ENCODE peak calls at places on chromosomes 13 and 19, in eight cellular contexts. V, Y, J, K, D, B, P and Q are unnamed samples.

GRCh38 chr13:40275636-40276035 is 390.8 kb downstream of the FOXO1 start:
- DNase-seq in V (peak; percentile 12), Y (no peak), J (no peak), K (no peak), D (no peak), B (no peak), P (no peak), Q (no peak)

GRCh38 chr13:29756506-29756905 is 93.9 kb downstream of the UBL3 start:
- DNase-seq in V (no peak), Y (no peak), J (no peak), K (no peak), D (no peak), B (no peak), P (no peak), Q (no peak)

GRCh38 chr19:55076321-55076720 is 652 bp downstream of the EPS8L1 start:
- DNase-seq in V (no peak), Y (no peak), J (no peak), K (no peak), D (no peak), B (no peak), P (no peak), Q (no peak)

GRCh38 chr19:45924891-45925447 is 10.4 kb upstream of the NANOS2 start:
- DNase-seq in V (no peak), Y (no peak), J (no peak), K (no peak), D (no peak), B (no peak), P (no peak), Q (no peak)

GRCh38 chr13:33676700-33677048 is 141.3 kb upstream of the RFC3 start:
- DNase-seq in V (peak; percentile 69), Y (peak; percentile 41), J (no peak), K (peak; percentile 10), D (peak; percentile 68), B (peak; percentile 30), P (peak; percentile 84), Q (no peak)

GRCh38 chr13:109243311-109243951 is 543.0 kb downstream of the IRS2 start:
- DNase-seq in V (peak; percentile 69), Y (no peak), J (no peak), K (peak; percentile 51), D (peak; percentile 31), B (no peak), P (no peak), Q (no peak)

GRCh38 chr19:7720351-7720750 is 11.6 kb downstream of the CLEC4G start:
- DNase-seq in V (no peak), Y (no peak), J (no peak), K (no peak), D (no peak), B (no peak), P (no peak), Q (no peak)

GRCh38 chr19:46080561-46080960 is 39.8 kb upstream of the IGFL4 start:
- DNase-seq in V (peak; percentile 69), Y (no peak), J (no peak), K (no peak), D (peak; percentile 36), B (no peak), P (peak; percentile 18), Q (peak; percentile 16)

GRCh38 chr19:29098863-29099481 is 114.0 kb downstream of the UQCRFS1 start:
- DNase-seq in V (peak; percentile 91), Y (no peak), J (no peak), K (peak; percentile 83), D (no peak), B (peak; percentile 36), P (peak; percentile 33), Q (no peak)

GRCh38 chr19:57559404-57560025 is at the start of gene ZNF550:
- DNase-seq in V (peak; percentile 94), Y (peak; percentile 91), J (peak; percentile 79), K (peak; percentile 50), D (peak; percentile 97), B (peak; percentile 93), P (peak; percentile 92), Q (peak; percentile 68)

GRCh38 chr13:32056316-32056715 is 24.7 kb downstream of the FRY start:
- DNase-seq in V (no peak), Y (no peak), J (no peak), K (no peak), D (no peak), B (no peak), P (no peak), Q (no peak)

GRCh38 chr13:106102776-106103175 is 432.7 kb downstream of the EFNB2 start:
- DNase-seq in V (no peak), Y (no peak), J (no peak), K (no peak), D (no peak), B (no peak), P (no peak), Q (no peak)

GRCh38 chr19:6524326-6524725 is 6.5 kb upstream of the TNFSF9 start:
- DNase-seq in V (no peak), Y (no peak), J (no peak), K (no peak), D (no peak), B (no peak), P (no peak), Q (no peak)

GRCh38 chr19:10998045-10998533 is 37.3 kb downstream of the SMARCA4 start:
- DNase-seq in V (peak; percentile 24), Y (no peak), J (no peak), K (peak; percentile 34), D (no peak), B (no peak), P (no peak), Q (peak; percentile 16)

GRCh38 chr13:46339035-46339666 is 47.9 kb downstream of the RUBCNL start:
- DNase-seq in V (no peak), Y (no peak), J (no peak), K (no peak), D (no peak), B (no peak), P (peak; percentile 13), Q (peak; percentile 86)

GRCh38 chr13:34750078-34750703 is 191.9 kb upstream of the NBEA start:
- DNase-seq in V (no peak), Y (no peak), J (no peak), K (no peak), D (peak; percentile 51), B (peak; percentile 26), P (peak; percentile 36), Q (no peak)

GRCh38 chr13:25380082-25380481 is 8.3 kb downstream of the ATP8A2 start:
- DNase-seq in V (no peak), Y (no peak), J (no peak), K (no peak), D (no peak), B (no peak), P (no peak), Q (no peak)

GRCh38 chr19:7731615-7732014 is 295 bp downstream of the CLEC4G start:
- DNase-seq in V (no peak), Y (no peak), J (no peak), K (no peak), D (no peak), B (no peak), P (no peak), Q (no peak)

GRCh38 chr13:27961227-27962085 is 7.7 kb downstream of the CDX2 start:
- DNase-seq in V (peak; percentile 8), Y (no peak), J (no peak), K (no peak), D (no peak), B (no peak), P (no peak), Q (no peak)

GRCh38 chr13:59771272-59771671 is 392.5 kb downstream of the DIAPH3 start:
- DNase-seq in V (no peak), Y (no peak), J (no peak), K (no peak), D (no peak), B (no peak), P (no peak), Q (no peak)

GRCh38 chr13:98778749-98779148 is 26.3 kb upstream of the SLC15A1 start:
- DNase-seq in V (no peak), Y (no peak), J (no peak), K (no peak), D (no peak), B (no peak), P (no peak), Q (peak; percentile 8)

GRCh38 chr19:54462072-54462712 is 1.4 kb downstream of the LENG9 start:
- DNase-seq in V (no peak), Y (no peak), J (no peak), K (no peak), D (no peak), B (no peak), P (peak; percentile 67), Q (no peak)

GRCh38 chr19:16369664-16370576 is 45.3 kb downstream of the KLF2 start:
- DNase-seq in V (no peak), Y (no peak), J (peak; percentile 81), K (no peak), D (no peak), B (no peak), P (no peak), Q (no peak)

GRCh38 chr13:90793261-90793785 is 554.2 kb upstream of the MIR17HG start:
- DNase-seq in V (no peak), Y (no peak), J (no peak), K (no peak), D (no peak), B (no peak), P (no peak), Q (no peak)

GRCh38 chr13:97298816-97299215 is 76.7 kb downstream of the MBNL2 start:
- DNase-seq in V (no peak), Y (no peak), J (no peak), K (no peak), D (no peak), B (no peak), P (no peak), Q (no peak)

GRCh38 chr19:11538232-11539036 is at the start of gene CNN1:
- DNase-seq in V (peak; percentile 93), Y (no peak), J (no peak), K (peak; percentile 28), D (peak; percentile 85), B (peak; percentile 52), P (no peak), Q (no peak)

GRCh38 chr19:1952635-1953034 is 11.7 kb downstream of the CSNK1G2 start:
- DNase-seq in V (no peak), Y (no peak), J (no peak), K (no peak), D (no peak), B (no peak), P (no peak), Q (no peak)

GRCh38 chr19:926595-927043 is 784 bp downstream of the ARID3A start:
- DNase-seq in V (peak; percentile 67), Y (no peak), J (no peak), K (no peak), D (no peak), B (peak; percentile 61), P (peak; percentile 63), Q (no peak)

GRCh38 chr13:67228031-67228430 is 2.1 kb downstream of the PCDH9 start:
- DNase-seq in V (no peak), Y (no peak), J (no peak), K (no peak), D (no peak), B (no peak), P (no peak), Q (no peak)

GRCh38 chr13:93248627-93249047 is 22.0 kb downstream of the GPC6 start:
- DNase-seq in V (no peak), Y (peak; percentile 73), J (no peak), K (no peak), D (no peak), B (no peak), P (peak; percentile 85), Q (no peak)

GRCh38 chr19:18317998-18318800 is 4.7 kb downstream of the LSM4 start:
- DNase-seq in V (no peak), Y (no peak), J (no peak), K (no peak), D (no peak), B (peak; percentile 30), P (peak; percentile 30), Q (no peak)